ENCODE peak calls at places on chromosomes 2 and 18, in ten cellular contexts. G is HFFc6; N is type B pancreatic cell; A is thoracic aorta; P is tibial artery; Z is CD8-positive, alpha-beta T cell; W is epithelial cell of proximal tubule; B is astrocyte of the spinal cord; F is GM06990; V is heart right ventricle. D is an unnamed sample.

GRCh38 chr2:108988076-108988795 is 784 bp downstream of the EDAR start:
- DNase-seq in G (no peak), N (no peak), A (no peak), P (no peak), Z (no peak), W (no peak), B (no peak), F (no peak), V (no peak), D (no peak)

GRCh38 chr2:70995227-70995729 is 605 bp upstream of the TEX261 start:
- DNase-seq in G (peak), N (peak), A (no peak), P (peak), Z (peak), W (no peak), B (peak), F (peak), V (no peak), D (peak)

GRCh38 chr2:64874593-64874992 is 114.6 kb upstream of the SLC1A4 start:
- DNase-seq in G (no peak), N (no peak), A (no peak), P (no peak), Z (no peak), W (no peak), B (no peak), F (no peak), V (no peak), D (no peak)

GRCh38 chr2:128375454-128375853 is 56.8 kb upstream of the HS6ST1 start:
- DNase-seq in G (no peak), N (peak), A (no peak), P (peak), Z (no peak), W (no peak), B (no peak), F (no peak), V (no peak), D (no peak)

GRCh38 chr2:170694316-170694715 is 20.8 kb upstream of the SP5 start:
- DNase-seq in G (no peak), N (no peak), A (no peak), P (no peak), Z (no peak), W (no peak), B (no peak), F (no peak), V (no peak), D (no peak)

GRCh38 chr2:172270278-172271079 is 156.9 kb upstream of the ITGA6 start:
- DNase-seq in G (no peak), N (no peak), A (no peak), P (no peak), Z (peak), W (no peak), B (no peak), F (no peak), V (no peak), D (no peak)

GRCh38 chr2:128408349-128409305 is 90.0 kb upstream of the HS6ST1 start:
- DNase-seq in G (peak), N (peak), A (no peak), P (peak), Z (no peak), W (no peak), B (peak), F (no peak), V (no peak), D (peak)

GRCh38 chr2:171323971-171324528 is 109.7 kb downstream of the METTL8 start:
- DNase-seq in G (no peak), N (no peak), A (no peak), P (no peak), Z (no peak), W (no peak), B (no peak), F (peak), V (no peak), D (no peak)

GRCh38 chr2:231571810-231572209 is 20.9 kb upstream of the TEX44 start:
- DNase-seq in G (no peak), N (no peak), A (no peak), P (no peak), Z (no peak), W (no peak), B (no peak), F (no peak), V (no peak), D (no peak)

GRCh38 chr2:119383410-119384140 is 16.8 kb downstream of the DBI start:
- DNase-seq in G (no peak), N (no peak), A (no peak), P (no peak), Z (no peak), W (no peak), B (no peak), F (no peak), V (no peak), D (peak)

GRCh38 chr2:73386894-73387636 is 1.4 kb downstream of the ALMS1 start:
- DNase-seq in G (no peak), N (no peak), A (no peak), P (no peak), Z (no peak), W (no peak), B (peak), F (no peak), V (no peak), D (no peak)

GRCh38 chr18:48123324-48123723 is 192.9 kb upstream of the SMAD2 start:
- DNase-seq in G (no peak), N (no peak), A (no peak), P (no peak), Z (no peak), W (no peak), B (no peak), F (no peak), V (no peak), D (no peak)

GRCh38 chr2:96537734-96538486 is 1.4 kb downstream of the ARID5A start:
- DNase-seq in G (no peak), N (no peak), A (no peak), P (peak), Z (peak), W (no peak), B (no peak), F (peak), V (no peak), D (no peak)

GRCh38 chr2:224572338-224572737 is 12.8 kb downstream of the CUL3 start:
- DNase-seq in G (no peak), N (no peak), A (no peak), P (no peak), Z (no peak), W (no peak), B (no peak), F (no peak), V (no peak), D (no peak)

GRCh38 chr18:13222371-13223281 is 4.1 kb downstream of the LDLRAD4 start:
- DNase-seq in G (no peak), N (no peak), A (no peak), P (peak), Z (no peak), W (no peak), B (peak), F (no peak), V (peak), D (no peak)

DNA sequence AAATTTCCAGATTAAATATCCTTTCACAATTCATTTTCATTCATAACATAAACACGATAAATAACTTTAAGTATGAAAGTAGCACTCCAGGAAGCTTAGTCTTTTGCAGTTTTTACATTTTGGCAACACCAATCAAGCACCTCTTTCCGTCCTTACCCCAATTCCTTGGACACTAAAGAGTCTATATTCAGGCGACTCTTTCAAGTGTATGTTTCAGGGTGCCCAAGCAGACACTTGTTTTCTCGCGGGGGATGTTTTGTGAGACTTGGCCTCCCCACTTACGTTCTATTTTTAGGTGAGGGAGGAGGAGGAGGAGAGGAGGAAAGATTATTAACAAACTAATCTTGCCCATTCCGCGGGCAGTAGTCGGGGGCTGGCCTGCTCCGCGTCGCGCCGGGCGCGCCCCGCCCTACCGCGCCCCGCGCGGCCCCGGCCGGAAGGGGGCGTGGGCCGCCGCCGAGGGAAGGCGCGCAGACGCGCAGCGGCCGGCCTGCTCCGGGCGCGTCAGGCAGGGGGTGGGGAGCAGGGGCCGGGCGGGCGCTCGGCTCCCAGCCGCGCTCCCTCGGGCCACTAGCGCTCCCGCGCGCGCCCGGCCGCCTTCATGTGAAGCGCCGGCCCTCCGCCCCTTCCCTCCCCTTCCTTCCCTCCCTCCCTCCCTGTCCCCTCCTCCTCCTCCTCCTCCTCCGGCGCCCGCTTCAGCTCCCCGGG is at the start of gene ITPRID2:
- DNase-seq in G (peak), N (no peak), A (peak), P (peak), Z (peak), W (no peak), B (peak), F (peak), V (peak), D (peak)
- TF ChIP-seq CTCF in G (peak), N (no peak), A (no peak), P (no peak), Z (no peak), W (no peak), B (no peak), F (no peak), V (peak), D (no peak)

GRCh38 chr2:42408009-42408408 is 47.0 kb upstream of the COX7A2L start:
- DNase-seq in G (no peak), N (no peak), A (no peak), P (no peak), Z (no peak), W (no peak), B (no peak), F (no peak), V (no peak), D (no peak)

GRCh38 chr2:42407476-42407875 is 46.5 kb upstream of the COX7A2L start:
- DNase-seq in G (no peak), N (no peak), A (no peak), P (no peak), Z (no peak), W (no peak), B (no peak), F (no peak), V (no peak), D (no peak)

GRCh38 chr2:42401773-42402172 is 40.8 kb upstream of the COX7A2L start:
- DNase-seq in G (no peak), N (no peak), A (no peak), P (no peak), Z (no peak), W (no peak), B (no peak), F (no peak), V (no peak), D (no peak)

GRCh38 chr2:42404666-42405065 is 43.6 kb upstream of the COX7A2L start:
- DNase-seq in G (no peak), N (no peak), A (no peak), P (no peak), Z (no peak), W (no peak), B (no peak), F (no peak), V (no peak), D (no peak)
- TF ChIP-seq CTCF in G (no peak), N (no peak), A (no peak), P (no peak), Z (no peak), W (no peak), B (no peak), F (no peak), V (no peak), D (no peak)

GRCh38 chr2:9770308-9771100 is 72.8 kb upstream of the TAF1B start:
- DNase-seq in G (peak), N (no peak), A (peak), P (peak), Z (peak), W (no peak), B (peak), F (no peak), V (no peak), D (peak)

GRCh38 chr2:9767656-9768281 is 75.5 kb upstream of the TAF1B start:
- DNase-seq in G (no peak), N (no peak), A (no peak), P (peak), Z (no peak), W (no peak), B (no peak), F (no peak), V (no peak), D (no peak)

GRCh38 chr2:9769171-9770005 is 73.9 kb upstream of the TAF1B start:
- DNase-seq in G (no peak), N (no peak), A (no peak), P (peak), Z (no peak), W (no peak), B (no peak), F (peak), V (no peak), D (no peak)

GRCh38 chr2:9770006-9770307 is 73.3 kb upstream of the TAF1B start:
- DNase-seq in G (no peak), N (no peak), A (no peak), P (no peak), Z (no peak), W (no peak), B (no peak), F (no peak), V (no peak), D (no peak)

DNA sequence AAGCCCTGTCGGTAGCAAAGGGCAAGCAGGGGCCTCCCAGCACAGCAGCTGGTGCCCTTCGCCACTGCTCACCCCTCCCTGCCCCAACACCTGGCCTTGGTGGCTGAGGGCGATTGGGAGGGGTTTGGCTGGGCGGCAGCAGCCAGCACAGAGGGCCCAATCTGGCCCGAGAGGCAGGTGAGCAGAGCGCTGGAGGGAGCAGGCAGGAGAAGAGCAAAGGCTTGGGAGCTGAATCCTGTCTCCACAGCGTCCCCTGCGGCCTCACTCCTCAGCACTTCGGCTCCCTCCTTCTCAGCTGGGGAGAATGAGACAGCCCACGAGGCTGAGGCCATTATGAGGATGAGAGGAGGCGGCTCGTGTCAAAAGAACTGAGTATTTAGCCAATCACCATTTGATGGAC is 74.9 kb upstream of the TAF1B start:
- DNase-seq in G (no peak), N (no peak), A (no peak), P (peak), Z (no peak), W (no peak), B (no peak), F (no peak), V (no peak), D (no peak)
- TF ChIP-seq CTCF in G (no peak), N (peak), A (no peak), P (no peak), Z (no peak), W (peak), B (peak), F (no peak), V (peak), D (no peak)

DNA sequence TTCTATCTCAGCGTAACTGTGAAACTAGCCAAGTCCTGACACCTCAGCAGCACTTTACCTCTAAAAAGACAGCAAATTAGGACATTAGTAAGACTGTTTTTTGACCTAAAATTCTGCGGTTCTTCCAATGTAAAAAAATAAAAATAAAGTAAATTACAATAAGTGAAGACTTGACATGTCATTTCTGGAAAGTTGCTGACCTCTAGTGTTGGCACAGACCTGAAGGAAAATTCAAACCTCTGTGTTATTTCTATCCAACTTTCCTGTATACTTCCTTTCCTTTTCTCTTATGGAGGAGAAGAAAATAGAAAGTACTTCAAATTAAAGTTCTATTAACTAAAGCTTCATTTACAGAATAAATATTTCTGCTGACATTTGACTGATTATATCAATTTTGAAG is 110.6 kb downstream of the TMEM182 start:
- DNase-seq in G (no peak), N (no peak), A (no peak), P (no peak), Z (no peak), W (no peak), B (no peak), F (no peak), V (no peak), D (no peak)
- TF ChIP-seq CTCF in G (peak), N (peak), A (no peak), P (no peak), Z (no peak), W (peak), B (no peak), F (peak), V (peak), D (no peak)

DNA sequence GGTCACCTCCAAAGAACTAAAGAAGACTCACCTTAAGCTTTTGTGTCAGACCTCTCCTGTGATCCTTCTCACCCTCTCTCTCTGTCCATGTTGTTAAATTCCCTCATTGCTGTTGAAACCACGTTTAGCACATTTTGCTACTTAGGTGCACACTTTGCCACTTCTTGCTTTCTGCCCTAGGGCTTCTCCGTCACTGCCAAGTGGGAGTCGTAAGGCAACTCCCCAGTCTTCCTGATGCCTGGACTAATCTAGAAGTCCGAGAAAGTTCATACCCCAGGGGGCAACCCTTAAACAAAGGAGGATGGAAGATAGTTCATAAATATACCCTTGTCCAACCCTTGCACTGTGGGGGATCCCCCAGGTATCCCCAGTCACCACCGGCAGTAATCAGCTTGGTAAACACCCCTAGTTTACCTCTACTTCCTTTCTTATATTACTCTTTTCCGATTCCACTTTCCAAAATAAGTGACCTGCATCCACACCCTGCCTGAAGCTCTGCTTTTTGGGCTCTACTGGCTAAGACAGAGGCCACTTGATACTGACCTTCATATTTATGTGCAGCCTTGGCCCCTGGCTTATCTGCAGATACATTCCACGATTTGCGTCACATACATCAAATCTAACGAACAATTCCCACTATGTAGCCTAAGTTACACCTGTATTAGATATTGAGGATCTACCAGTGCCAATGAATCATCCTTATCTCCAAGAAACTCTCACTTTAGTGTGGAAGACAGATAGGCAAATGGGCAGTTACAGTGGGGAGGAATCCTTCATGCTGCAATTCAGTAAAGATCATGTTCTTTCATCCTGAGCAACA is 776.2 kb downstream of the RNF144A start:
- DNase-seq in G (no peak), N (no peak), A (no peak), P (no peak), Z (no peak), W (no peak), B (no peak), F (no peak), V (no peak), D (no peak)
- TF ChIP-seq CTCF in G (no peak), N (no peak), A (no peak), P (no peak), Z (no peak), W (no peak), B (no peak), F (no peak), V (no peak), D (no peak)

GRCh38 chr2:54388093-54388492 is 68.0 kb upstream of the SPTBN1 start:
- DNase-seq in G (no peak), N (no peak), A (no peak), P (no peak), Z (no peak), W (no peak), B (peak), F (no peak), V (no peak), D (no peak)

GRCh38 chr2:54386585-54386984 is 69.5 kb upstream of the SPTBN1 start:
- DNase-seq in G (no peak), N (no peak), A (no peak), P (no peak), Z (no peak), W (no peak), B (no peak), F (no peak), V (no peak), D (no peak)

GRCh38 chr2:54385271-54385670 is 70.9 kb upstream of the SPTBN1 start:
- DNase-seq in G (no peak), N (no peak), A (no peak), P (no peak), Z (no peak), W (no peak), B (no peak), F (no peak), V (no peak), D (no peak)

GRCh38 chr2:54387592-54387991 is 68.5 kb upstream of the SPTBN1 start:
- DNase-seq in G (no peak), N (no peak), A (no peak), P (no peak), Z (no peak), W (no peak), B (peak), F (no peak), V (no peak), D (no peak)

GRCh38 chr2:54386993-54387590 is 69.0 kb upstream of the SPTBN1 start:
- DNase-seq in G (no peak), N (no peak), A (no peak), P (no peak), Z (no peak), W (no peak), B (peak), F (no peak), V (peak), D (peak)
- TF ChIP-seq CTCF in G (peak), N (no peak), A (peak), P (no peak), Z (no peak), W (no peak), B (no peak), F (no peak), V (peak), D (no peak)

D was measured in cardiac muscle cell.